ENCODE peak calls at places on chromosomes 11 and 22, in ten cellular contexts. X, Z, U, C, N, A, Y, G, R and J are unnamed samples.

GRCh38 chr11:113398669-113399430 is 11.3 kb downstream of the ANKK1 start:
- DNase-seq in X (no peak), Z (no peak), U (no peak), C (no peak), N (no peak), A (no peak), Y (no peak), G (no peak), R (no peak), J (no peak)

GRCh38 chr11:88039512-88040496 is 135.4 kb downstream of the RAB38 start:
- DNase-seq in X (no peak), Z (no peak), U (no peak), C (no peak), N (no peak), A (no peak), Y (no peak), G (no peak), R (no peak), J (no peak)

GRCh38 chr11:30131535-30131934 is 99.3 kb upstream of the FSHB start:
- DNase-seq in X (no peak), Z (no peak), U (no peak), C (no peak), N (no peak), A (no peak), Y (no peak), G (no peak), R (no peak), J (no peak)

GRCh38 chr11:17574799-17575144 is 27.7 kb downstream of the OTOG start:
- DNase-seq in X (no peak), Z (no peak), U (no peak), C (no peak), N (peak; percentile 30), A (no peak), Y (no peak), G (peak; percentile 1), R (no peak), J (no peak)

GRCh38 chr11:88402784-88403183 is 65.2 kb upstream of the CTSC start:
- DNase-seq in X (no peak), Z (no peak), U (no peak), C (no peak), N (no peak), A (no peak), Y (no peak), G (no peak), R (no peak), J (no peak)

GRCh38 chr22:43110927-43111623 is 525 bp downstream of the BIK start:
- DNase-seq in X (no peak), Z (no peak), U (no peak), C (peak; percentile 39), N (peak; percentile 75), A (peak; percentile 26), Y (peak; percentile 64), G (peak; percentile 31), R (no peak), J (peak; percentile 81)

GRCh38 chr22:20428496-20429253 is 8.9 kb downstream of the SCARF2 start:
- DNase-seq in X (no peak), Z (no peak), U (no peak), C (no peak), N (no peak), A (no peak), Y (no peak), G (no peak), R (no peak), J (peak; percentile 14)

GRCh38 chr22:25085930-25086901 is 113.4 kb upstream of the CRYBB3 start:
- DNase-seq in X (no peak), Z (no peak), U (peak; percentile 55), C (no peak), N (no peak), A (no peak), Y (no peak), G (no peak), R (no peak), J (no peak)

GRCh38 chr11:118896921-118897591 is 13.4 kb downstream of the CXCR5 start:
- DNase-seq in X (no peak), Z (no peak), U (no peak), C (no peak), N (no peak), A (no peak), Y (no peak), G (no peak), R (no peak), J (no peak)

GRCh38 chr11:118895093-118896039 is 11.7 kb downstream of the CXCR5 start:
- DNase-seq in X (no peak), Z (no peak), U (no peak), C (no peak), N (no peak), A (no peak), Y (peak; percentile 37), G (peak; percentile 62), R (no peak), J (peak; percentile 33)

GRCh38 chr11:118898400-118899295 is 15.0 kb downstream of the CXCR5 start:
- DNase-seq in X (no peak), Z (no peak), U (no peak), C (no peak), N (no peak), A (no peak), Y (no peak), G (no peak), R (no peak), J (no peak)

GRCh38 chr11:118897721-118898310 is 14.1 kb downstream of the CXCR5 start:
- DNase-seq in X (no peak), Z (no peak), U (no peak), C (no peak), N (no peak), A (no peak), Y (peak; percentile 68), G (no peak), R (no peak), J (peak; percentile 23)

DNA sequence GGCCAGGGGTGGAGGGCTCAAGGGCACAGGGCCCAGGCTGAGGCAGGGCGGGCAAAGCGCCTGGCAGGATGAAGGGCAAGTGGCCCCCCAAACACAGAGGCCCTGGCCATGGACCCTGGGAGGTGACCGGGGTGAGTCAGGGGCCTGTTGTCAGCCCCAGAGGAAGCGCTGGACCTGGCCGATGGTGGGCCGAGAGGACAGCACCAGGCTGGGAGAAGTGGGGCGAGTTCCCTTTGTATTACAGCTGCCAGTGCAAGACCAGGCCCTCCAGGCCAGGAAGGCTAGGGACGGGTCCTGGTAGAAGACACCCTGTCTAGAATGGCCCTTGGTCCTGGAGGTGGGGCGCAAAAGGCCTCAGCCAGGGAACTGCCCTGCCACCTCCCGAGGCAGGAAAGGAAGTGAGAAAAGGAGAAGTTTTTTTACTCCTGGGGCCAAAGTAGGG is 12.8 kb downstream of the CXCR5 start:
- DNase-seq in X (no peak), Z (no peak), U (no peak), C (no peak), N (no peak), A (no peak), Y (no peak), G (no peak), R (no peak), J (peak; percentile 23)
- TF ChIP-seq CTCF in X (no peak), Z (no peak), U (no peak), C (no peak), N (no peak), A (no peak), Y (no peak), G (no peak), R (no peak), J (no peak)

GRCh38 chr11:86800956-86801264 is 568 bp downstream of the PRSS23 start:
- DNase-seq in X (no peak), Z (no peak), U (no peak), C (no peak), N (no peak), A (no peak), Y (no peak), G (no peak), R (no peak), J (no peak)

GRCh38 chr11:86802146-86802545 is 1.8 kb downstream of the PRSS23 start:
- DNase-seq in X (no peak), Z (no peak), U (no peak), C (no peak), N (no peak), A (no peak), Y (no peak), G (no peak), R (no peak), J (no peak)

GRCh38 chr11:86798988-86799387 is 1.4 kb upstream of the PRSS23 start:
- DNase-seq in X (peak; percentile 66), Z (no peak), U (no peak), C (no peak), N (no peak), A (no peak), Y (no peak), G (no peak), R (no peak), J (no peak)

GRCh38 chr11:86800076-86800955 is at the start of gene PRSS23:
- DNase-seq in X (no peak), Z (peak; percentile 25), U (peak; percentile 66), C (peak; percentile 78), N (peak; percentile 76), A (peak; percentile 87), Y (peak; percentile 67), G (no peak), R (peak; percentile 56), J (peak; percentile 77)

DNA sequence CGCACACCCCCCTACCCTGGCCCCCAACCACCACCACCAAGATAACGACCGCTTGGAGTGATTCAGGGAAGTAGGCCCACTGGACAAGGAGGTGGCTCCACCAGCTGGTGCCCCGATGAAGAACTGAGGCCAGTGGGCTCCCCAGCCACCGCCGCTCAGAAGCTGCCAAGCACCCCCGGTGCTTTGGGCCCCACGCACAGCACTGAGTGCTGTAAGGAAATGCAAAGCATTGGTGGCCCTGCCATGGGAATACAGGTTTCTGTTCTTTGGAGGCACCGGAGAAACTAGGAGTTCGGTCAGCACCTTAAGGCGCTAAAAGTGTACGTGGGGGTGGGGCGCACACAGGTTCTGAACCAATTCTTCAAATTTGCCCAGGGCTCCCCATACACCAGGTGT is 664 bp upstream of the PRSS23 start:
- DNase-seq in X (no peak), Z (no peak), U (no peak), C (no peak), N (no peak), A (no peak), Y (peak; percentile 41), G (no peak), R (no peak), J (peak; percentile 41)
- TF ChIP-seq CTCF in X (peak; percentile 24), Z (no peak), U (peak; percentile 24), C (no peak), N (peak; percentile 25), A (no peak), Y (peak; percentile 59), G (no peak), R (peak; percentile 3), J (no peak)

DNA sequence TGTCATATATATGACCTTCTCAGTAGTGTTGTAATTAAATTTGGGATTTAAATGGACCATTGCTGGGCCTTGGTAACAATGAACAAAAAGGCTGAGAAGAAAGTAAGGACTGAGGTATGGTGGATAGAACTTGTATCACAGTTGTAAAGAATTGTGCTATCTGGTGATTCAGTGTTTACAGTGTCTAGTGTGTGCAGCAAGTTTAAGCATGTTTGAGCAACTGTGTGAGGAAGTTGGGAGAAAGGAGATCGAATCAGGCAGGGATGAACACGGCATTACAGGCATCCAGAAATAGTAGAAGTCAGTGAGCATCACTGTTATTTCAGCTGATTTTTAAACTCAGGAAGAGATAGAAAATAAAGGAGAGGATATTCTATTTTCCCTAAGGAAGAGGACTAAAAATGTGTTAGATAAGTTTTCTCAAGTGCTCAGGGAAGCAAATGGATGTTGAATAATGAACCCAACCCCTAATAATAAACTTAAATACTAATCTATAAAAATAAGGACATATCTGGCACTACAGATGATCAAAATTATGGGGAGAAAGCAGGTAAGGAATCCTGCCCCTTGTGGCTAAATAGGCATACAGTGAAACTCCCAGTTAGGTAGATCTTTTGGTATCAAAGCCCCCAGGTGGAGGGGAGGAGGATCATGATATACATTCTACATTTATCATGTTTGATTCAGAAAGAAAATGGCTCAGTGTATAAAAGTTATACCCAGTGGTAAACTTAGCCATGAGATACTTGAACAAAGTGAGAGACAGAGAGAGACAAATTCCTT is 361.0 kb upstream of the ANO3 start:
- DNase-seq in X (no peak), Z (no peak), U (no peak), C (no peak), N (no peak), A (no peak), Y (peak; percentile 51), G (no peak), R (no peak), J (no peak)
- TF ChIP-seq CTCF in X (peak; percentile 24), Z (no peak), U (no peak), C (peak; percentile 23), N (peak; percentile 56), A (peak; percentile 27), Y (peak; percentile 63), G (no peak), R (peak; percentile 51), J (no peak)

GRCh38 chr11:528815-529728 is 6.3 kb downstream of the HRAS start:
- DNase-seq in X (no peak), Z (no peak), U (no peak), C (no peak), N (peak; percentile 43), A (no peak), Y (no peak), G (no peak), R (no peak), J (no peak)

GRCh38 chr11:528166-528814 is 7.1 kb downstream of the HRAS start:
- DNase-seq in X (no peak), Z (no peak), U (no peak), C (no peak), N (no peak), A (no peak), Y (no peak), G (no peak), R (no peak), J (no peak)

GRCh38 chr11:531826-532511 is 3.4 kb downstream of the HRAS start:
- DNase-seq in X (no peak), Z (no peak), U (no peak), C (no peak), N (no peak), A (no peak), Y (no peak), G (no peak), R (no peak), J (no peak)

GRCh38 chr11:530960-531825 is 4.2 kb downstream of the HRAS start:
- DNase-seq in X (no peak), Z (no peak), U (no peak), C (no peak), N (peak; percentile 46), A (no peak), Y (no peak), G (no peak), R (no peak), J (no peak)

GRCh38 chr11:529740-530411 is 5.5 kb downstream of the HRAS start:
- DNase-seq in X (no peak), Z (no peak), U (no peak), C (no peak), N (peak; percentile 49), A (no peak), Y (no peak), G (no peak), R (no peak), J (no peak)
- TF ChIP-seq CTCF in X (no peak), Z (no peak), U (no peak), C (no peak), N (no peak), A (no peak), Y (peak; percentile 11), G (no peak), R (no peak), J (no peak)